ENCODE peak calls at places on chromosomes 5 and 9, in eight cellular contexts. Y is cardiac muscle cell; G is ovary; S is heart right ventricle; M is mesenchymal stem cell; Z is CD8-positive, alpha-beta T cell; H is mesendoderm; J is tibial artery. D is an unnamed sample. For H3K27me3, the result is how much of the 10 kb centered on the place peaks cover.

GRCh38 chr9:83060557-83060956 is 2.4 kb downstream of the RASEF start:
- DNase-seq in M (no peak), J (no peak), S (no peak), Z (no peak), G (no peak), Y (no peak), H (peak), D (no peak)

GRCh38 chr9:137832191-137832700 is 45.3 kb upstream of the CACNA1B start:
- DNase-seq in H (no peak), Y (no peak), Z (no peak), M (no peak), S (no peak), G (no peak), J (no peak), D (no peak)

GRCh38 chr5:147565524-147565923 is 55.7 kb upstream of the DPYSL3 start:
- DNase-seq in S (no peak), H (peak), G (no peak), M (peak), Y (no peak), J (no peak), Z (no peak), D (no peak)

GRCh38 chr5:27093296-27093695 is 54.9 kb upstream of the CDH9 start:
- DNase-seq in G (no peak), Y (no peak), J (no peak), S (no peak), M (no peak), H (no peak), Z (no peak), D (no peak)

GRCh38 chr9:87792831-87793288 is 66.9 kb downstream of the CTSL start:
- DNase-seq in G (no peak), S (peak), H (peak), Z (no peak), M (peak), Y (peak), J (peak), D (no peak)

GRCh38 chr9:95297760-95298159 is 19.7 kb downstream of the FANCC start:
- DNase-seq in H (no peak), Y (no peak), Z (no peak), S (no peak), M (no peak), G (no peak), J (no peak), D (no peak)

GRCh38 chr9:91777437-91777836 is 172.6 kb downstream of the ROR2 start:
- DNase-seq in H (no peak), Y (peak), G (no peak), S (no peak), M (peak), Z (no peak), J (no peak), D (no peak)

GRCh38 chr5:109645591-109646236 is 44.0 kb upstream of the MAN2A1 start:
- DNase-seq in S (no peak), M (no peak), J (no peak), H (peak), Y (no peak), G (no peak), Z (no peak), D (peak)

GRCh38 chr5:110105692-110106091 is 416.0 kb downstream of the MAN2A1 start:
- DNase-seq in Z (no peak), J (peak), Y (peak), M (peak), S (peak), H (no peak), G (no peak), D (no peak)

GRCh38 chr9:22389271-22389670 is 57.4 kb upstream of the DMRTA1 start:
- DNase-seq in Y (no peak), H (peak), G (no peak), S (no peak), Z (no peak), M (no peak), J (no peak), D (no peak)

GRCh38 chr5:80959138-80959537 is 1.0 kb upstream of the RASGRF2 start:
- DNase-seq in G (no peak), S (no peak), M (no peak), Y (no peak), J (no peak), H (peak), Z (no peak), D (no peak)

GRCh38 chr5:80960531-80961375 is 590 bp downstream of the RASGRF2 start:
- DNase-seq in S (peak), J (no peak), H (peak), Z (peak), Y (peak), G (peak), M (peak), D (no peak)

GRCh38 chr5:80957031-80957761 is 3.0 kb upstream of the RASGRF2 start:
- DNase-seq in J (no peak), G (no peak), S (no peak), Y (no peak), Z (no peak), M (no peak), H (peak), D (no peak)

GRCh38 chr5:80959768-80960442 is at the start of gene RASGRF2:
- DNase-seq in S (peak), Z (peak), J (no peak), Y (peak), H (peak), M (peak), G (peak), D (peak)

GRCh38 chr5:80958611-80959010 is 1.6 kb upstream of the RASGRF2 start:
- DNase-seq in Y (no peak), S (no peak), H (no peak), M (no peak), Z (no peak), G (no peak), J (no peak), D (no peak)
- H3K27me3 ChIP-seq in Y (half or more), S (half or more), H (under half), M (half or more), Z (under half), G (under half), J (under half), D (under half)

GRCh38 chr5:58872670-58873273 is 289.9 kb downstream of the RAB3C start:
- DNase-seq in J (no peak), Z (no peak), M (no peak), G (no peak), Y (no peak), H (no peak), S (no peak), D (no peak)
- H3K27me3 ChIP-seq in J (under half), Z (under half), M (under half), G (under half), Y (under half), H (under half), S (under half), D (under half)

GRCh38 chr5:124285071-124285470 is 461.4 kb downstream of the ZNF608 start:
- DNase-seq in S (no peak), J (no peak), G (no peak), Y (no peak), Z (no peak), M (no peak), H (no peak), D (no peak)

GRCh38 chr5:124285733-124286132 is 460.7 kb downstream of the ZNF608 start:
- DNase-seq in M (peak), Y (no peak), H (no peak), S (no peak), Z (no peak), G (no peak), J (no peak), D (no peak)

GRCh38 chr5:124289641-124290201 is 456.7 kb downstream of the ZNF608 start:
- DNase-seq in H (peak), G (no peak), Y (no peak), S (peak), Z (no peak), J (no peak), M (no peak), D (peak)

GRCh38 chr5:124289122-124289521 is 457.3 kb downstream of the ZNF608 start:
- DNase-seq in M (no peak), Z (no peak), J (no peak), Y (no peak), G (peak), S (peak), H (no peak), D (no peak)

GRCh38 chr5:124287813-124288212 is 458.6 kb downstream of the ZNF608 start:
- DNase-seq in J (no peak), H (no peak), Y (no peak), M (no peak), S (no peak), G (no peak), Z (no peak), D (no peak)
- H3K27me3 ChIP-seq in J (under half), H (under half), Y (under half), M (under half), S (under half), G (under half), Z (under half), D (under half)

GRCh38 chr5:135486131-135486530 is 34.0 kb upstream of the TIFAB start:
- DNase-seq in M (no peak), S (no peak), H (no peak), Z (no peak), G (no peak), Y (no peak), J (no peak), D (no peak)

GRCh38 chr5:135488727-135489465 is 36.7 kb upstream of the TIFAB start:
- DNase-seq in Z (no peak), M (peak), J (peak), S (no peak), Y (peak), G (no peak), H (peak), D (peak)

GRCh38 chr5:135484563-135485157 is 32.5 kb upstream of the TIFAB start:
- DNase-seq in Y (no peak), S (no peak), Z (no peak), H (no peak), G (no peak), J (peak), M (no peak), D (no peak)

GRCh38 chr5:135487839-135488514 is 35.8 kb upstream of the TIFAB start:
- DNase-seq in M (no peak), Z (no peak), G (no peak), S (no peak), J (peak), Y (no peak), H (no peak), D (no peak)

DNA sequence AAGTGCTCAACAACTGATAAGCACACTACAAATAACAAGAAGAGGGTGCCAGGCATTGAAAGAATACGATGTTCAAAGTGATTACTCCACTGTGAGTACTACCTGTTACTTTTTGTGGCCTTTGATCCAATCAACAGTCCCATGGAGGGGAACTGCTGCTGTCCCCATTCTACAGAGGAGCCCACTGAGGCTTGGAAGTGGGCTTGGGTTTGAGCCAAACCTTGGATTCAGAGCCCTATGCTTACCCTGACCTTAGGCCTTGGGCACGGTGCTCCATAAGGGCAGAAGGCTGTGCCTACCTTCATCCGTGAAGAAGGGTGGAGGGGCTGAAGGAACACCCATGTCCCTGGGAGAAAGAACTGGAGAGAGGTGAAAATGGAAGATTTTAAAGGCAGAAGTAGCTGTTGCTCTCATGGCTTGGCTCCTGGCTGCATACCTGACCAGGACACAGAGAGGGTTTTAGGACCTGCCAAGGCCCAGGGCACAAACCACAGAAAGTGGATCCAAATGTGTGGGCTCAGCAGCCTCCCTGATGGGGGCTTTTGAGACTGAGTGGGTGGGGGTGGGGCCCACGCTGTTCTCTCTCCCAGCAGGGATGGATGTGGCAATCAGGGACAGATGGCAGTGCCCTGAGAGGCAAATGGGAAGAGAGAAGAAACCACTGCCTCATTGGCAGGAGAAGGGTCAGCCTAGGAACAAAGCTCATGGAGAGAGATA is 34.7 kb upstream of the TIFAB start:
- DNase-seq in M (no peak), Z (no peak), S (no peak), H (no peak), J (peak), G (no peak), Y (no peak), D (no peak)
- H3K27me3 ChIP-seq in M (half or more), Z (under half), S (half or more), H (half or more), J (under half), G (under half), Y (half or more), D (half or more)